ENCODE peak calls at places on chromosomes 5 and 9, in five cellular contexts. W is GM23338, M is mammary epithelial cell, K is HCT116, H is neural progenitor cell. P is an unnamed sample. For H3K79me2, the result is how much of the 10 kb centered on the place peaks cover.

GRCh38 chr5:112957970-112958773 is 18.4 kb upstream of the DCP2 start:
- DNase-seq in W (no peak), M (peak), K (peak), H (no peak), P (peak)

GRCh38 chr9:37639109-37639748 is 11.5 kb upstream of the FRMPD1 start:
- DNase-seq in W (no peak), M (peak), K (no peak), H (no peak), P (no peak)

GRCh38 chr9:127950513-127951210 is 13.0 kb upstream of the DPM2 start:
- DNase-seq in W (no peak), M (peak), K (no peak), H (peak), P (no peak)

GRCh38 chr9:100437860-100438805 is 11.2 kb downstream of the MSANTD3 start:
- DNase-seq in W (peak), M (peak), K (peak), H (peak), P (no peak)

GRCh38 chr5:168707646-168708300 is 128.6 kb upstream of the PANK3 start:
- DNase-seq in W (no peak), M (no peak), K (no peak), H (no peak), P (no peak)

GRCh38 chr9:111833941-111834340 is 39.2 kb upstream of the SHOC1 start:
- DNase-seq in W (no peak), M (peak), K (no peak), H (no peak), P (peak)

GRCh38 chr9:93697352-93698139 is 121.2 kb downstream of the PHF2 start:
- DNase-seq in W (no peak), M (no peak), K (no peak), H (no peak), P (no peak)

GRCh38 chr9:123798203-123798602 is 131.7 kb downstream of the DENND1A start:
- DNase-seq in W (no peak), M (peak), K (no peak), H (no peak), P (no peak)

GRCh38 chr9:79764377-79764776 is 192.6 kb downstream of the TLE4 start:
- DNase-seq in W (no peak), M (peak), K (no peak), H (no peak), P (peak)

GRCh38 chr9:105281926-105282325 is 37.5 kb downstream of the SLC44A1 start:
- DNase-seq in W (no peak), M (peak), K (no peak), H (no peak), P (no peak)

GRCh38 chr5:472076-472655 is 29.2 kb downstream of the EXOC3 start:
- DNase-seq in W (no peak), M (peak), K (no peak), H (no peak), P (peak)

GRCh38 chr9:84153885-84154284 is 173.3 kb downstream of the RMI1 start:
- DNase-seq in W (no peak), M (no peak), K (no peak), H (no peak), P (no peak)

GRCh38 chr9:84154320-84154719 is 173.7 kb downstream of the RMI1 start:
- DNase-seq in W (no peak), M (no peak), K (no peak), H (no peak), P (no peak)

GRCh38 chr9:84146893-84147705 is 166.5 kb downstream of the RMI1 start:
- DNase-seq in W (no peak), M (no peak), K (no peak), H (no peak), P (peak)

GRCh38 chr9:84151236-84151635 is 170.6 kb downstream of the RMI1 start:
- DNase-seq in W (peak), M (no peak), K (no peak), H (peak), P (no peak)

GRCh38 chr9:84152204-84152603 is 171.6 kb downstream of the RMI1 start:
- DNase-seq in W (no peak), M (no peak), K (no peak), H (no peak), P (no peak)
- H3K4me2 ChIP-seq in W (no peak), M (no peak), K (no peak), H (no peak), P (no peak)

GRCh38 chr9:129585352-129585751 is 35.5 kb downstream of the C9orf50 start:
- DNase-seq in W (no peak), M (no peak), K (no peak), H (no peak), P (no peak)

GRCh38 chr9:129583308-129584038 is 37.4 kb downstream of the C9orf50 start:
- DNase-seq in W (no peak), M (no peak), K (no peak), H (no peak), P (no peak)

GRCh38 chr9:129581505-129581904 is 39.4 kb downstream of the C9orf50 start:
- DNase-seq in W (no peak), M (no peak), K (no peak), H (no peak), P (no peak)

GRCh38 chr9:129584136-129584535 is 36.8 kb downstream of the C9orf50 start:
- DNase-seq in W (peak), M (peak), K (peak), H (peak), P (peak)

GRCh38 chr9:129582865-129583264 is 38.0 kb downstream of the C9orf50 start:
- DNase-seq in W (no peak), M (no peak), K (no peak), H (no peak), P (no peak)
- H3K4me3 ChIP-seq in W (no peak), M (no peak), K (no peak), H (no peak), P (no peak)

DNA sequence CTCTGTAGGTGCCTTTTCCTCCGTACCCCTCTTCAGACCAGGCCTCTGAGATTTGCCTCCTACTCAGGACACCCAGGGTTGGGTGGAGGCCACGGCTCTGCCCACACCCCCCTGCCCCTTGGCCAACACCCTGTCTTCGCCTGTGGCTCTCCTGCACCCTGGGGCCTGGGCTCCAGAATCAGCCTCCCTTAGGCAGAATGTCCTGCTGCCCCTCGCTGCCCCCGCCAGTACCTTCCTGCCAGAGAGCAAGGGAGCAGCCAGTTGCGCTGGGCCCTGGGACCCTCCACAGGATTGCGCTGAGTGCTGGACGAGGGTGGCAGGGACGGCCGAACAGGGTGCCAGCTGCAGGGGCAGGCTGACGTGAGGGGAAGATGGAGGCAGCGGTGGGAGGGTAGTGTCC is 53.5 kb downstream of the COL5A1 start:
- DNase-seq in W (no peak), M (no peak), K (no peak), H (no peak), P (peak)
- H3K79me2 ChIP-seq in W (under half), M (under half), K (under half), H (under half), P (half or more)

GRCh38 chr5:14216902-14217301 is 73.8 kb downstream of the TRIO start:
- DNase-seq in W (peak), M (no peak), K (no peak), H (peak), P (no peak)

GRCh38 chr5:14215901-14216300 is 72.8 kb downstream of the TRIO start:
- DNase-seq in W (no peak), M (no peak), K (no peak), H (peak), P (no peak)

GRCh38 chr5:14218011-14218410 is 74.9 kb downstream of the TRIO start:
- DNase-seq in W (no peak), M (no peak), K (no peak), H (no peak), P (no peak)

GRCh38 chr5:14217587-14217986 is 74.4 kb downstream of the TRIO start:
- DNase-seq in W (no peak), M (no peak), K (no peak), H (no peak), P (no peak)

GRCh38 chr5:14216372-14216771 is 73.2 kb downstream of the TRIO start:
- DNase-seq in W (no peak), M (no peak), K (no peak), H (no peak), P (no peak)
- H3K4me2 ChIP-seq in W (peak), M (peak), K (no peak), H (peak), P (no peak)

P was measured in osteoblast.